ENCODE peak calls at places on chromosome 5, in seven cellular contexts. N is activated naive CD4-positive, alpha-beta T cell; K is MG63; H is WTC11; E is brain pericyte; J is HEK293T; V is fibroblast of mammary gland. A is an unnamed sample.

GRCh38 chr5:39584921-39585320 is 160.1 kb upstream of the DAB2 start:
- DNase-seq in V (peak; percentile 37), E (no peak), K (no peak), J (no peak), N (no peak), H (no peak), A (no peak)

GRCh38 chr5:377326-377981 is 55.9 kb downstream of the AHRR start:
- DNase-seq in H (peak; percentile 9), V (no peak), J (no peak), N (no peak), E (no peak), K (no peak), A (no peak)

GRCh38 chr5:172952034-172952511 is 7.2 kb upstream of the RPL26L1 start:
- DNase-seq in H (no peak), V (no peak), K (no peak), J (no peak), N (no peak), E (no peak), A (no peak)

GRCh38 chr5:14108170-14108996 is 34.8 kb upstream of the TRIO start:
- DNase-seq in N (no peak), J (peak; percentile 80), V (peak; percentile 95), K (peak; percentile 82), H (peak; percentile 69), E (peak; percentile 20), A (peak; percentile 38)

GRCh38 chr5:175246242-175246891 is 197.6 kb downstream of the DRD1 start:
- DNase-seq in H (no peak), N (no peak), K (peak; percentile 99), J (no peak), V (peak; percentile 94), E (peak; percentile 67), A (no peak)

GRCh38 chr5:124154714-124155113 is 591.7 kb downstream of the ZNF608 start:
- DNase-seq in H (no peak), K (no peak), V (no peak), E (no peak), N (no peak), J (no peak), A (no peak)

GRCh38 chr5:141880961-141881801 is 3.0 kb upstream of the PCDH1 start:
- DNase-seq in E (no peak), K (no peak), N (no peak), V (no peak), H (no peak), J (no peak), A (no peak)

GRCh38 chr5:2187156-2187555 is 304.4 kb upstream of the IRX4 start:
- DNase-seq in E (no peak), J (no peak), N (no peak), H (no peak), V (no peak), K (no peak), A (no peak)

GRCh38 chr5:1840071-1840547 is 38.9 kb downstream of the NDUFS6 start:
- DNase-seq in K (no peak), V (no peak), N (no peak), H (no peak), J (no peak), E (no peak), A (no peak)

GRCh38 chr5:73454379-73455036 is 5.9 kb upstream of the FOXD1 start:
- DNase-seq in E (no peak), J (peak; percentile 63), V (peak; percentile 58), K (peak; percentile 36), N (no peak), H (peak; percentile 83), A (no peak)

GRCh38 chr5:168301593-168302388 is 10.3 kb downstream of the WWC1 start:
- DNase-seq in J (no peak), E (no peak), V (no peak), N (no peak), H (no peak), K (peak; percentile 87), A (no peak)

GRCh38 chr5:173629628-173630027 is 13.2 kb upstream of the BOD1 start:
- DNase-seq in K (no peak), J (peak; percentile 73), H (peak; percentile 81), V (no peak), E (no peak), N (no peak), A (no peak)

GRCh38 chr5:52787600-52788504 is at the start of the genes ITGA1 and PELO:
- DNase-seq in E (peak; percentile 61), V (peak; percentile 76), J (peak; percentile 65), N (peak; percentile 26), K (peak; percentile 76), H (peak; percentile 77), A (peak; percentile 35)

GRCh38 chr5:124662261-124662781 is 84.1 kb downstream of the ZNF608 start:
- DNase-seq in E (no peak), V (no peak), H (no peak), K (no peak), J (peak; percentile 65), N (no peak), A (no peak)

GRCh38 chr5:139668064-139668880 is 20.1 kb downstream of the CXXC5 start:
- DNase-seq in V (peak; percentile 39), J (peak; percentile 57), N (no peak), K (peak; percentile 66), E (no peak), H (no peak), A (no peak)

GRCh38 chr5:61641748-61642565 is 309.9 kb downstream of the ZSWIM6 start:
- DNase-seq in H (no peak), N (no peak), V (peak; percentile 21), E (no peak), K (no peak), J (no peak), A (no peak)

GRCh38 chr5:155260798-155261197 is 247.2 kb downstream of the KIF4B start:
- DNase-seq in V (no peak), J (peak; percentile 21), E (no peak), N (no peak), K (no peak), H (peak; percentile 49), A (no peak)

GRCh38 chr5:90853759-90854515 is 295.3 kb downstream of the ADGRV1 start:
- DNase-seq in E (no peak), K (no peak), N (no peak), H (no peak), V (no peak), J (no peak), A (no peak)